ENCODE peak calls at places on chromosomes 12 and 14, in seven cellular contexts. G is activated CD4-positive, alpha-beta T cell treated with anti-CD3 and anti-CD28 coated beads, Interleukin-2, amount 50 U/mL, for 48 hours; N is mammary epithelial cell; L is ELR; Q is Daoy; X is activated naive CD4-positive, alpha-beta T cell; F is astrocyte of the spinal cord. E is an unnamed sample.

GRCh38 chr12:27186240-27186839 is 57.7 kb upstream of the STK38L start:
- DNase-seq in G (no peak), N (no peak), L (no peak), Q (peak), X (no peak), F (peak), E (no peak)

GRCh38 chr14:75979071-75979571 is 2.7 kb downstream of the TGFB3 start:
- DNase-seq in G (peak), N (no peak), L (peak), Q (peak), X (peak), F (peak), E (no peak)

GRCh38 chr12:112419269-112420133 is 754 bp downstream of the PTPN11 start:
- DNase-seq in G (no peak), N (peak), L (peak), Q (peak), X (no peak), F (peak), E (peak)

GRCh38 chr14:58131386-58131785 is 20.6 kb downstream of the ARMH4 start:
- DNase-seq in G (no peak), N (peak), L (peak), Q (peak), X (no peak), F (peak), E (peak)

GRCh38 chr12:21573733-21574358 is 30.8 kb downstream of the GYS2 start:
- DNase-seq in G (no peak), N (no peak), L (no peak), Q (no peak), X (no peak), F (no peak), E (no peak)

GRCh38 chr12:72035625-72036024 is 97.0 kb downstream of the TPH2 start:
- DNase-seq in G (no peak), N (no peak), L (no peak), Q (no peak), X (no peak), F (no peak), E (no peak)

GRCh38 chr14:106665814-106666213 is 1139.4 kb downstream of the TMEM121 start:
- DNase-seq in G (peak), N (no peak), L (no peak), Q (no peak), X (peak), F (no peak), E (no peak)

GRCh38 chr12:127728285-127728684 is 538.7 kb upstream of the TMEM132C start:
- DNase-seq in G (no peak), N (no peak), L (no peak), Q (no peak), X (no peak), F (no peak), E (no peak)